ENCODE peak calls at places on chromosomes 4 and X, in seven cellular contexts. One of them, this sample, is unnamed.

GRCh38 chr4:156298230-156298629 is 344.6 kb upstream of the CTSO start:
- DNase-seq in epithelial cell of esophagus: peak; percentile 35
- DNase-seq in RWPE1: no peak
- DNase-seq in fibroblast of pulmonary artery: peak; percentile 89
- DNase-seq in neural crest cell: no peak
- DNase-seq in hepatocyte: peak; percentile 34
- DNase-seq in foreskin keratinocyte: peak; percentile 36
- DNase-seq in this sample: peak; percentile 44

GRCh38 chr4:5033266-5033945 is 14.1 kb upstream of the CYTL1 start:
- DNase-seq in neural crest cell: no peak
- DNase-seq in hepatocyte: no peak
- DNase-seq in RWPE1: no peak
- DNase-seq in epithelial cell of esophagus: no peak
- DNase-seq in foreskin keratinocyte: no peak
- DNase-seq in fibroblast of pulmonary artery: peak; percentile 22
- DNase-seq in this sample: no peak

GRCh38 chrX:134780908-134781307 is 122.6 kb upstream of the PLAC1 start:
- DNase-seq in hepatocyte: no peak
- DNase-seq in foreskin keratinocyte: no peak
- DNase-seq in RWPE1: no peak
- DNase-seq in fibroblast of pulmonary artery: no peak
- DNase-seq in neural crest cell: no peak
- DNase-seq in epithelial cell of esophagus: no peak
- DNase-seq in this sample: no peak

GRCh38 chr4:17376205-17376604 is 135.7 kb downstream of the QDPR start:
- DNase-seq in hepatocyte: no peak
- DNase-seq in fibroblast of pulmonary artery: peak; percentile 65
- DNase-seq in neural crest cell: no peak
- DNase-seq in epithelial cell of esophagus: no peak
- DNase-seq in RWPE1: no peak
- DNase-seq in foreskin keratinocyte: no peak
- DNase-seq in this sample: no peak

GRCh38 chr4:85147481-85148076 is 181.1 kb upstream of the WDFY3 start:
- DNase-seq in fibroblast of pulmonary artery: peak; percentile 80
- DNase-seq in neural crest cell: peak; percentile 10
- DNase-seq in hepatocyte: peak; percentile 81
- DNase-seq in epithelial cell of esophagus: peak; percentile 79
- DNase-seq in foreskin keratinocyte: peak; percentile 44
- DNase-seq in RWPE1: peak; percentile 36
- DNase-seq in this sample: peak; percentile 23

GRCh38 chr4:108272046-108272445 is 103.3 kb upstream of the LEF1 start:
- DNase-seq in fibroblast of pulmonary artery: no peak
- DNase-seq in RWPE1: no peak
- DNase-seq in foreskin keratinocyte: peak; percentile 40
- DNase-seq in neural crest cell: no peak
- DNase-seq in epithelial cell of esophagus: peak; percentile 72
- DNase-seq in hepatocyte: peak; percentile 5
- DNase-seq in this sample: no peak

GRCh38 chr4:14552119-14552518 is 450.2 kb upstream of the CPEB2 start:
- DNase-seq in epithelial cell of esophagus: no peak
- DNase-seq in neural crest cell: no peak
- DNase-seq in RWPE1: no peak
- DNase-seq in foreskin keratinocyte: no peak
- DNase-seq in fibroblast of pulmonary artery: no peak
- DNase-seq in hepatocyte: no peak
- DNase-seq in this sample: no peak

GRCh38 chr4:173039617-173040176 is 128.9 kb upstream of the GALNT7 start:
- DNase-seq in RWPE1: no peak
- DNase-seq in foreskin keratinocyte: no peak
- DNase-seq in fibroblast of pulmonary artery: no peak
- DNase-seq in hepatocyte: no peak
- DNase-seq in epithelial cell of esophagus: no peak
- DNase-seq in neural crest cell: no peak
- DNase-seq in this sample: no peak

GRCh38 chrX:108165349-108166111 is 74.0 kb downstream of the ATG4A start:
- DNase-seq in neural crest cell: peak; percentile 22
- DNase-seq in hepatocyte: peak; percentile 52
- DNase-seq in epithelial cell of esophagus: peak; percentile 24
- DNase-seq in RWPE1: peak; percentile 2
- DNase-seq in fibroblast of pulmonary artery: peak; percentile 72
- DNase-seq in foreskin keratinocyte: no peak
- DNase-seq in this sample: peak; percentile 15

GRCh38 chr4:121485190-121485804 is 104.5 kb upstream of the QRFPR start:
- DNase-seq in fibroblast of pulmonary artery: no peak
- DNase-seq in foreskin keratinocyte: peak; percentile 39
- DNase-seq in epithelial cell of esophagus: peak; percentile 65
- DNase-seq in hepatocyte: no peak
- DNase-seq in neural crest cell: no peak
- DNase-seq in RWPE1: no peak
- DNase-seq in this sample: no peak

GRCh38 chr4:27790911-27791310 is 930.3 kb downstream of the STIM2 start:
- DNase-seq in epithelial cell of esophagus: peak; percentile 70
- DNase-seq in foreskin keratinocyte: peak; percentile 71
- DNase-seq in hepatocyte: no peak
- DNase-seq in neural crest cell: no peak
- DNase-seq in fibroblast of pulmonary artery: peak; percentile 16
- DNase-seq in RWPE1: peak; percentile 31
- DNase-seq in this sample: no peak

GRCh38 chr4:86446996-86447395 is 87.1 kb upstream of the MAPK10 start:
- DNase-seq in epithelial cell of esophagus: no peak
- DNase-seq in foreskin keratinocyte: no peak
- DNase-seq in hepatocyte: no peak
- DNase-seq in fibroblast of pulmonary artery: no peak
- DNase-seq in RWPE1: no peak
- DNase-seq in neural crest cell: no peak
- DNase-seq in this sample: no peak

GRCh38 chr4:86442881-86443280 is 83.0 kb upstream of the MAPK10 start:
- DNase-seq in foreskin keratinocyte: no peak
- DNase-seq in epithelial cell of esophagus: no peak
- DNase-seq in neural crest cell: no peak
- DNase-seq in fibroblast of pulmonary artery: peak; percentile 5
- DNase-seq in RWPE1: no peak
- DNase-seq in hepatocyte: no peak
- DNase-seq in this sample: no peak

GRCh38 chr4:86439293-86439692 is 79.4 kb upstream of the MAPK10 start:
- DNase-seq in fibroblast of pulmonary artery: no peak
- DNase-seq in neural crest cell: no peak
- DNase-seq in hepatocyte: no peak
- DNase-seq in foreskin keratinocyte: no peak
- DNase-seq in epithelial cell of esophagus: no peak
- DNase-seq in RWPE1: no peak
- DNase-seq in this sample: no peak

GRCh38 chr4:86443495-86443894 is 83.6 kb upstream of the MAPK10 start:
- DNase-seq in neural crest cell: no peak
- DNase-seq in RWPE1: no peak
- DNase-seq in epithelial cell of esophagus: no peak
- DNase-seq in foreskin keratinocyte: no peak
- DNase-seq in hepatocyte: no peak
- DNase-seq in fibroblast of pulmonary artery: no peak
- DNase-seq in this sample: no peak

GRCh38 chr4:86441175-86441960 is 81.5 kb upstream of the MAPK10 start:
- DNase-seq in hepatocyte: no peak
- DNase-seq in RWPE1: peak; percentile 74
- DNase-seq in fibroblast of pulmonary artery: peak; percentile 5
- DNase-seq in neural crest cell: no peak
- DNase-seq in foreskin keratinocyte: peak; percentile 93
- DNase-seq in epithelial cell of esophagus: peak; percentile 90
- DNase-seq in this sample: no peak
- TF ChIP-seq CTCF in hepatocyte: no peak
- TF ChIP-seq CTCF in RWPE1: no peak
- TF ChIP-seq CTCF in fibroblast of pulmonary artery: no peak
- TF ChIP-seq CTCF in neural crest cell: no peak
- TF ChIP-seq CTCF in foreskin keratinocyte: peak; percentile 13
- TF ChIP-seq CTCF in epithelial cell of esophagus: no peak
- TF ChIP-seq CTCF in this sample: no peak

GRCh38 chr4:7394184-7394575 is 40.5 kb downstream of the PSAPL1 start:
- DNase-seq in neural crest cell: no peak
- DNase-seq in epithelial cell of esophagus: no peak
- DNase-seq in RWPE1: no peak
- DNase-seq in hepatocyte: no peak
- DNase-seq in foreskin keratinocyte: no peak
- DNase-seq in fibroblast of pulmonary artery: no peak
- DNase-seq in this sample: peak; percentile 0

GRCh38 chr4:7393491-7394183 is 41.1 kb downstream of the PSAPL1 start:
- DNase-seq in foreskin keratinocyte: no peak
- DNase-seq in fibroblast of pulmonary artery: no peak
- DNase-seq in neural crest cell: no peak
- DNase-seq in hepatocyte: no peak
- DNase-seq in RWPE1: no peak
- DNase-seq in epithelial cell of esophagus: no peak
- DNase-seq in this sample: peak; percentile 1

GRCh38 chr4:7390906-7391636 is 43.7 kb downstream of the PSAPL1 start:
- DNase-seq in foreskin keratinocyte: no peak
- DNase-seq in epithelial cell of esophagus: no peak
- DNase-seq in neural crest cell: no peak
- DNase-seq in RWPE1: no peak
- DNase-seq in hepatocyte: no peak
- DNase-seq in fibroblast of pulmonary artery: no peak
- DNase-seq in this sample: peak; percentile 1

GRCh38 chr4:7391637-7392437 is 42.9 kb downstream of the PSAPL1 start:
- DNase-seq in RWPE1: no peak
- DNase-seq in epithelial cell of esophagus: no peak
- DNase-seq in neural crest cell: no peak
- DNase-seq in foreskin keratinocyte: no peak
- DNase-seq in hepatocyte: no peak
- DNase-seq in fibroblast of pulmonary artery: no peak
- DNase-seq in this sample: peak; percentile 2

DNA sequence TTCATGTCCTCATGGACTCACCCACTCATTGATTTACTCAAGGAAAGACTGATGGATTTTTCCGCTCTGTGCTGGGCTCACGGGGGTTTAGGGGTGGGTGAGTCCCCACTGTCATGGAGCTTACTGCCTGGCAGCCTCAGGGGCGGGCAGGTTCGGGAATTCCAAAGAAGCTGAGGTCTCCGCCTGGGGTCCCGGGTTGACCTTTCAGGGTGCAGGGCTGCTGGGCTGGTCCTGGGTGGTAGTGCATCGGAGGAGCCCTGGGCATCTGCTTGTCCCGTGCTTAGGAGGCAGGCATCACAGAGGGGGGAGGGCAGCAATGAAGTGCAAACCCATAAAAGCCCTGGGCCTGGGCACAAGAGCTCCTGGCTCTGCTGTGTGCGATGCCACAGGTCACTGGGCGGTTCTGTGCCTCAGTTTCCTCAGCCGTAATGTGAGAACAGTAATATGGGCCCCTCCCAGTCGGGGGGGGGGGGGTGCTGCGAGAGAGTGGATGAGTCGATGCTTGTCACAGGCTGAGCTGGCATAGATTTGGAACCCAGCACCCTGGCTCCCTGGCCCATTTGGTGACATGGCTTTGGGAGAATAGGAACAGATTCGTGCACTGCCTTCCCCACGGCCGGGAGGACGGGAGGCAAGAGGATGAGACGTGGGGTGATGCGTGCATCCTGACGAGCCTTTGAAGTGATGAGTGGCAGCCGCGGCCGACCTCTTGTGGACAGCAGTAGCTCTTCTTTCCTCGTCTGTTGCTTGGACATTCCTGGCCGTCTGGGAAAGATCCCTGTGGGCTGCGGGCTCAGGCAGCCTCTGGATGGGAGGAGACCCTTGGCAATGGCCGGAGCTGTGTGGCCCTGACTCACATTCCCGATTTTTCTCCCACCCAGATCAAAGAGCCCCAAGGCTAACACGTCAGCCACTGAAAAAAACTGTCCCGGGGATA is 42.0 kb downstream of the PSAPL1 start:
- DNase-seq in hepatocyte: no peak
- DNase-seq in epithelial cell of esophagus: no peak
- DNase-seq in fibroblast of pulmonary artery: peak; percentile 7
- DNase-seq in foreskin keratinocyte: no peak
- DNase-seq in neural crest cell: no peak
- DNase-seq in RWPE1: no peak
- DNase-seq in this sample: peak; percentile 2
- TF ChIP-seq CTCF in hepatocyte: no peak
- TF ChIP-seq CTCF in epithelial cell of esophagus: no peak
- TF ChIP-seq CTCF in fibroblast of pulmonary artery: no peak
- TF ChIP-seq CTCF in foreskin keratinocyte: no peak
- TF ChIP-seq CTCF in neural crest cell: no peak
- TF ChIP-seq CTCF in RWPE1: no peak
- TF ChIP-seq CTCF in this sample: no peak

DNA sequence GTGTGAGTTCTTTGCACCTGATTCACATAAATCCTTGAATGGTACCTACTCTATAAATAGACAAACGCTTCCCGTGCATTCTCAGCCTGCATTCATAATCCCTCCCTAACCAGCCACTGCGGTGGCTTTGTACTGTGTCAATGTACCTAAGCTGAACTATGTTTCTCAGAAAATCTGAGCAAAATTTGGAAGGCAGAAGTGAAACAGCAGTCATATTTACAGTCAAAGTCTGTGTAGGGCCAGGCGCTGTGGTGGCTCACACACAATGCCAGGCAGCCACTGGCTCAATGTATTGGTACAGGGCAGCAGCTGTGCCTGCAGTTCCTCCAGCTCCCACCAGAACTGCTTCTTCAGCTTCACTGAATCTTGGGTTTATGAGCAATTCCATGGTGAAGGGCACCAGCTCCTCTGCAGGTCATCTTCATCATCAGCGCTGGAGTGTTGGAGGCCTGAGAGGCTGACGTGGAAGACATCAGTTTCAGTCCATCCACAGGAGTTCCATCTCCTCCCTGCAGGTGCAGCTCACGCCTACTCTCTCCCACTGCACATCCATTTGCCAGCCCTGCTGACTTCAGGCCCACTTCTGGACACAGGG is 32.3 kb upstream of the IRF2 start:
- DNase-seq in neural crest cell: no peak
- DNase-seq in RWPE1: no peak
- DNase-seq in epithelial cell of esophagus: no peak
- DNase-seq in fibroblast of pulmonary artery: no peak
- DNase-seq in foreskin keratinocyte: no peak
- DNase-seq in hepatocyte: no peak
- DNase-seq in this sample: peak; percentile 15
- TF ChIP-seq CTCF in neural crest cell: peak; percentile 40
- TF ChIP-seq CTCF in RWPE1: no peak
- TF ChIP-seq CTCF in epithelial cell of esophagus: peak; percentile 17
- TF ChIP-seq CTCF in fibroblast of pulmonary artery: peak; percentile 12
- TF ChIP-seq CTCF in foreskin keratinocyte: no peak
- TF ChIP-seq CTCF in hepatocyte: no peak
- TF ChIP-seq CTCF in this sample: no peak

GRCh38 chr4:909131-909571 is 23.0 kb downstream of the GAK start:
- DNase-seq in hepatocyte: no peak
- DNase-seq in neural crest cell: no peak
- DNase-seq in fibroblast of pulmonary artery: no peak
- DNase-seq in epithelial cell of esophagus: no peak
- DNase-seq in RWPE1: no peak
- DNase-seq in foreskin keratinocyte: no peak
- DNase-seq in this sample: no peak
- TF ChIP-seq CTCF in hepatocyte: no peak
- TF ChIP-seq CTCF in neural crest cell: no peak
- TF ChIP-seq CTCF in fibroblast of pulmonary artery: no peak
- TF ChIP-seq CTCF in epithelial cell of esophagus: no peak
- TF ChIP-seq CTCF in RWPE1: no peak
- TF ChIP-seq CTCF in foreskin keratinocyte: no peak
- TF ChIP-seq CTCF in this sample: no peak

DNA sequence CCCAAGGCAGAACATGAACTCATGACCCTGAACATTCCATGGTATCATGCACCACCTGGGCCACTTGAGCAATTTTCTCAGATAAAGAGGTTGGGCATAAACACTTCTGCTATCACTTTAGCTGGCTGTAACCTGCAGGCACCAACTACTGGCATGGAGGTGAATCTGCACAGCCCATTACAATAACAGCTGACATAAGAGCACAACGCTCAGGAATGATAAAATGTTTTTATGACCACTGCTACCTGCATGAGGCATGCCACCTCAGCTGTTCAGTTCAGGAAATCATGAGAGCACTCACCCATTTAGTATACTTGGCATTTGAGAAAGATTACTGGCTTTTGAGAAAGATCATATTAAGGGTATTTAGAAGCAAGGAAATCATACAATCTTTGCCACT is 85.7 kb upstream of the SPIN4 start:
- DNase-seq in foreskin keratinocyte: peak; percentile 6
- DNase-seq in fibroblast of pulmonary artery: no peak
- DNase-seq in neural crest cell: no peak
- DNase-seq in epithelial cell of esophagus: no peak
- DNase-seq in hepatocyte: no peak
- DNase-seq in RWPE1: no peak
- DNase-seq in this sample: no peak
- TF ChIP-seq CTCF in foreskin keratinocyte: no peak
- TF ChIP-seq CTCF in fibroblast of pulmonary artery: no peak
- TF ChIP-seq CTCF in neural crest cell: no peak
- TF ChIP-seq CTCF in epithelial cell of esophagus: no peak
- TF ChIP-seq CTCF in hepatocyte: no peak
- TF ChIP-seq CTCF in RWPE1: no peak
- TF ChIP-seq CTCF in this sample: no peak